ENCODE peak calls at places on chromosome X, in nine cellular contexts. M, J, C, L, F, R, Q, B and I are unnamed samples. For H3K4me1, the result is how much of the 10 kb centered on the place peaks cover.

GRCh38 chrX:74286950-74287349 is 17.0 kb upstream of the ZCCHC13 start:
- DNase-seq in M (peak), J (no peak), C (no peak), L (no peak), F (no peak), R (no peak), Q (no peak), B (no peak), I (no peak)

GRCh38 chrX:114712466-114712865 is 128.6 kb downstream of the HTR2C start:
- DNase-seq in M (no peak), J (no peak), C (no peak), L (no peak), F (no peak), R (no peak), Q (no peak), B (no peak), I (no peak)

GRCh38 chrX:24298191-24298590 is 15.7 kb downstream of the SUPT20HL2 start:
- DNase-seq in M (no peak), J (no peak), C (no peak), L (peak), F (no peak), R (peak), Q (no peak), B (no peak), I (no peak)

GRCh38 chrX:24276011-24276410 is 37.9 kb downstream of the SUPT20HL2 start:
- DNase-seq in M (no peak), J (no peak), C (no peak), L (no peak), F (no peak), R (no peak), Q (no peak), B (no peak), I (no peak)

GRCh38 chrX:7154040-7154597 is 6.2 kb upstream of the PUDP start:
- DNase-seq in M (no peak), J (no peak), C (no peak), L (no peak), F (no peak), R (no peak), Q (no peak), B (no peak), I (no peak)

GRCh38 chrX:105098201-105098600 is 122.3 kb downstream of the TEX13A start:
- DNase-seq in M (no peak), J (no peak), C (no peak), L (no peak), F (no peak), R (no peak), Q (no peak), B (no peak), I (no peak)

GRCh38 chrX:13938053-13938765 is 91.5 kb downstream of the GEMIN8 start:
- DNase-seq in M (peak), J (no peak), C (no peak), L (peak), F (peak), R (peak), Q (peak), B (peak), I (peak)

GRCh38 chrX:17669458-17669857 is 67.8 kb upstream of the SCML1 start:
- DNase-seq in M (no peak), J (no peak), C (no peak), L (no peak), F (no peak), R (no peak), Q (no peak), B (no peak), I (no peak)

GRCh38 chrX:41384041-41384705 is 50.2 kb downstream of the DDX3X start:
- DNase-seq in M (peak), J (peak), C (no peak), L (no peak), F (peak), R (no peak), Q (peak), B (peak), I (peak)

GRCh38 chrX:63657821-63658220 is 127.2 kb downstream of the ARHGEF9 start:
- DNase-seq in M (peak), J (peak), C (no peak), L (no peak), F (peak), R (no peak), Q (no peak), B (no peak), I (peak)

GRCh38 chrX:36087366-36087765 is 167.8 kb downstream of the CFAP47 start:
- DNase-seq in M (no peak), J (no peak), C (no peak), L (no peak), F (no peak), R (no peak), Q (no peak), B (no peak), I (no peak)

GRCh38 chrX:131792356-131792749 is 230.7 kb upstream of the STK26 start:
- DNase-seq in M (no peak), J (peak), C (no peak), L (no peak), F (peak), R (no peak), Q (peak), B (peak), I (no peak)

GRCh38 chrX:45632506-45632905 is 431.8 kb upstream of the DIPK2B start:
- DNase-seq in M (no peak), J (no peak), C (no peak), L (peak), F (no peak), R (peak), Q (no peak), B (peak), I (no peak)

GRCh38 chrX:11137543-11138139 is 26.5 kb downstream of the HCCS start:
- DNase-seq in M (peak), J (no peak), C (no peak), L (no peak), F (no peak), R (no peak), Q (no peak), B (no peak), I (no peak)

DNA sequence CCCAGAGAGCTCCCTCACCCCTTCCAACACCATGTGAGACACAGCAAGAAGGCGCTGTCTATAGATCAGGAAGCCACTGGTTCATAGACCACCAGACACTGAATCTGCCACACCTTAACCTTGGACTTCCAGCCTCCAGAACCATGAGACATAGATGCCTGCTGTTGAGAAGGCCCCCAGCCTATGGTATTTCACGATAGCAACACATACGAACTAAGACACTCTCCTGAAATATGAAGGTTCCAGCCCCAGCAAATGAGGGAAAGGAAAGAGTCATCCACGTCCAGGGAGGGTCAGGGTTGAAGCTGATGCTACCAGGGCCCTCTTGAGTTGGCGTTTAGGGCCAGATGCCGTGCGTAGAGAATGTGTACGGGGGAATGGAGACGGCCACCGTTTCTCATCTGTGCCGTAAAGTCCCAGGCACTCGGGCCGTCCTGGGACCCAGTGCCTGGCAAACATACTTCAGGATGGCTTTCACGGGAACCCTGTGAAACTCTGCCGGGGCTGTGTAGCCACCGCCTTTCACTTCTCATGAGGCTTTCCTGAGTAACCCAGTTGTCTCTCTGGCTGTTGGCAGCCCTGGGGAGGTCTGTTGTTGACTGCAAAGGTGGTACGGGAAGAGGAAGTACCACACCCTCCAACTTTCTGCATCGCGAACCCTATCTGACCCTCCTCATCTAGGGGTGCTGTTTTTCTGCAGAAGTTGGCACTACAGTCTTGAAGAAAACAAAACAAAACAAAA is 17.7 kb upstream of the P2RY8 start:
- DNase-seq in M (no peak), J (peak), C (peak), L (no peak), F (no peak), R (no peak), Q (no peak), B (peak), I (no peak)
- H3K4me1 ChIP-seq in M (under half), J (under half), C (half or more), L (under half), F (under half), R (under half), Q (under half), B (under half), I (under half)

GRCh38 chrX:53714580-53715335 is 28.2 kb upstream of the HUWE1 start:
- DNase-seq in M (peak), J (peak), C (peak), L (no peak), F (no peak), R (peak), Q (peak), B (no peak), I (no peak)
- TF ChIP-seq CTCF in M (no peak), J (no peak), C (no peak), L (no peak), F (no peak), R (peak), Q (no peak), B (peak), I (no peak)

DNA sequence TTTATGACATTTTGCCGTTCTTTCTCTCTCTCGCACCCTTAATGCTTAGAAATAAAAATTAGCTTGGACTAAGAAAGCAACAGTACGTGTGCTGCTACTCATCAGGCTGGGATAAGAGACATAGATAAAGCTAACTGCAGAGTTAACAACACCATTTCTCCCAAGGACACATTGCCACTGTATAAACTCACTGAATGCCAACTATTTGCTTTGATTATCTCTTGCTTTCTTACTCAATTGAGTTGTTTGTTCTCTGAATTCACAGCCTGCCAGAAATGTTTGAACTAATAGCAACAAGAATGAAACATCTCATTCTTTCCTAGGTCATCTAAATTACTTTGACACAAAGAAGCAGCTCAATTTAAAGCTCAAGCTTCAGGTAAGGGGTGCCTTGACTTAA is 34.6 kb downstream of the F8 start:
- DNase-seq in M (no peak), J (no peak), C (no peak), L (no peak), F (no peak), R (no peak), Q (no peak), B (no peak), I (no peak)
- H3K27ac ChIP-seq in M (no peak), J (no peak), C (no peak), L (no peak), F (no peak), R (no peak), Q (no peak), B (no peak), I (no peak)

DNA sequence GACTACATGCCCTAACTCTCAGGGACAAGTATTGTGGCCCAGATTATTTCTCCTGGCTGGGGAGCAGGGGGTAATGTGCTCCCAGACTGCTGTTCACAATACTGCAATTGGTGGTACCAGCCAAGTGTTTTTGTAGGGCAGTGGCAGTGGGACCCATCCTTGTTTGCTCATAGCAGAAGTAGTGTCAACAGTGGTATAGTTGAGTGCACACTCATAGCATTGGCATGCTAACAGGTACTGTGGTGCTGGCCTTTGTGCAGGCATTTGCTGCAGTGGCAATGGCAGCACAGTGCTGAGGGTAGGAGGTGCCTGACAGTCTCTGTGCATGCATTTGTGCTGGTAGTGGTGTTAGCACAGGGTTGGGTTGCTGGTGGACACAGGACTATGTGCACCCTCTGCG is 995.0 kb downstream of the SH3BGRL start:
- DNase-seq in M (no peak), J (no peak), C (no peak), L (no peak), F (no peak), R (no peak), Q (no peak), B (peak), I (no peak)
- H3K4me1 ChIP-seq in M (under half), J (under half), C (under half), L (under half), F (under half), R (under half), Q (under half), B (under half), I (under half)

DNA sequence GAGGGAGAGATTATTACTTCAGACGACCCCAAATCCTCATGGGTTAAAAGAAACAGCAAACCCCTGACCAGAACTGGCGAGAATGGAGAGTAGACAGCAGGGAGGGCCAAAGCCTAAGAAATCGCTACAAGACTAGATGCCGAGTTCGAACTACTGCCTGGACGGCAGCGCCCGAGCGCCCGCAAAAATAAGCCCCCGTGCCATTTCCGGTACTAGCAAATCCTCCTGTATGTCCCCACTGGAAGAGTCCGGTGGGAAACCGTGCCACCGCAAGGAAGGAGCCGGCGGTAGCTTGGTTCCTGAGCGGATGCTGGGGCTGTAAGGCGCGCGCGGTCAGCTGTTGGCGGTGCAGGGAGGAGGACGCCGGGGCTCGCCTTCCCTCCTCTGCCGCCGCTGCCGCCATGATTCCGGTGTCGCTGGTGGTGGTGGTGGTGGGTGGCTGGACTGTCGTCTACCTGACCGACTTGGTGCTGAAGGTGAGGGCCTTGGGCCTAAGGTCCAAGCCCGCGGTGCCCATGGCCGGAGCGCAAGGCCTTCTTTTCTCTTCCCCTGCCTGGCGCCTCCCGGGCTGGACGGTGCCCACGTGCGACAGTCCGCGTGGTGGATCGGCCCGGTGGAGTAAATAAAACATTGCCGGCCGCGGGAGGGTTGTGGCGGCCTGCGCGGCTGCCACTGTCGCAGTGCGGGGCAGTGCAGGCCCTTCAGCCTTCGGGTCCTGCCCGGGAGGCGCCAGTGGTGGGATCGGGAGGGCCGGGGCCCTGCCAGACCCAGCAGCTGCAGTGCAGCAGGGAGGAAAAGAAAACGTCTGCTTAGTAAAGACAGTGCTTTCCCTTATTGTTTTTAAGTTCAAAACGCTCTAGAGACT is at the start of gene MBTPS2:
- DNase-seq in M (peak), J (peak), C (peak), L (peak), F (peak), R (peak), Q (peak), B (peak), I (peak)
- TF ChIP-seq CTCF in M (no peak), J (no peak), C (no peak), L (peak), F (peak), R (peak), Q (no peak), B (no peak), I (no peak)

GRCh38 chrX:148871422-148872152 is 371.2 kb downstream of the AFF2 start:
- DNase-seq in M (peak), J (no peak), C (no peak), L (no peak), F (no peak), R (no peak), Q (no peak), B (no peak), I (no peak)
- H3K27ac ChIP-seq in M (no peak), J (no peak), C (no peak), L (no peak), F (no peak), R (no peak), Q (no peak), B (no peak), I (no peak)

DNA sequence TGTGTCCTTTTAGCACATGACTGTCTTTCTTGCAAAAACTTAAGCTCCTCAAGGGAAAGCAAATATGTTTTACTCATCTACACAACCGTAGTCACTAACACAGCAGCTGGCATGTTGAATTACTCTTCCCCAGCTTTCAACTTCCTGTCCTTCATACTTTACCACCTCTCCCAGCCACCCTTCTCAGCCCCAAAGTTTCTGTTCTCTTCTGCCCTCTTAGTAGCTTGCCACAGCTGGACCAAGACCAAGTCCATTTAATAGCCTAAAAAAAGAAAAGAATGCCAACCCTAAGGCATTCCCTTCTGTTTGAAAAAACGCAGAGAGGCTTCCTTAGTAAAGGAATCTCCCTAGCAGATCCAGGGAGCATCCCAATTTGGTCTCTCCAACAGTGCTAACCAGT is 36.8 kb downstream of the SRPX2 start:
- DNase-seq in M (no peak), J (no peak), C (no peak), L (no peak), F (no peak), R (no peak), Q (no peak), B (no peak), I (no peak)
- H3K4me1 ChIP-seq in M (under half), J (under half), C (under half), L (under half), F (under half), R (under half), Q (under half), B (under half), I (under half)

DNA sequence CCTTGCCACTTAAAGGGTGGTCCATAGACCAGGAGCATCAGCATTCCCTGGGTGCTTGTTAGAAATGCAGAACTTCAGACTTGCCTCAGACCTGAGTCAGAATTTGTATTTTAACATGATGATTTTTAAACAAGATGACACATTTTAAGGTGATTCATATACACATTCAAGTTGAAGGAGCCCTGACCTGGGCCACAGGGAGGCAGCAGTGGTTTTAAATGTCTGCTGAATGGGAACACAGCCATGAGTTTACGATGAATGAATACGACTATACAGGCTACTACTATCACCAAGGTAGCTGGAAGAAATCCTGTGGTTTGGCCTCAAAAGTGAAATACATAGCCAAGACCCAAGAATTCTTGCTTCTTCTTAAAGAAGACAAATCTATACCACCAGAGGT is 2.9 kb downstream of the HDAC8 start:
- DNase-seq in M (peak), J (no peak), C (no peak), L (no peak), F (no peak), R (no peak), Q (no peak), B (no peak), I (no peak)
- TF ChIP-seq CTCF in M (peak), J (no peak), C (no peak), L (no peak), F (no peak), R (no peak), Q (no peak), B (no peak), I (no peak)

GRCh38 chrX:143632625-143633387 is 3.1 kb downstream of the SLITRK4 start:
- DNase-seq in M (peak), J (no peak), C (no peak), L (no peak), F (no peak), R (peak), Q (no peak), B (no peak), I (peak)

GRCh38 chrX:143635915-143636314 is at the start of gene SLITRK4:
- DNase-seq in M (peak), J (no peak), C (no peak), L (peak), F (no peak), R (peak), Q (no peak), B (no peak), I (no peak)

GRCh38 chrX:143633530-143634372 is 2.1 kb downstream of the SLITRK4 start:
- DNase-seq in M (no peak), J (no peak), C (no peak), L (peak), F (peak), R (peak), Q (no peak), B (no peak), I (no peak)

GRCh38 chrX:143634373-143634685 is 1.6 kb downstream of the SLITRK4 start:
- DNase-seq in M (no peak), J (no peak), C (no peak), L (no peak), F (no peak), R (no peak), Q (no peak), B (no peak), I (no peak)

DNA sequence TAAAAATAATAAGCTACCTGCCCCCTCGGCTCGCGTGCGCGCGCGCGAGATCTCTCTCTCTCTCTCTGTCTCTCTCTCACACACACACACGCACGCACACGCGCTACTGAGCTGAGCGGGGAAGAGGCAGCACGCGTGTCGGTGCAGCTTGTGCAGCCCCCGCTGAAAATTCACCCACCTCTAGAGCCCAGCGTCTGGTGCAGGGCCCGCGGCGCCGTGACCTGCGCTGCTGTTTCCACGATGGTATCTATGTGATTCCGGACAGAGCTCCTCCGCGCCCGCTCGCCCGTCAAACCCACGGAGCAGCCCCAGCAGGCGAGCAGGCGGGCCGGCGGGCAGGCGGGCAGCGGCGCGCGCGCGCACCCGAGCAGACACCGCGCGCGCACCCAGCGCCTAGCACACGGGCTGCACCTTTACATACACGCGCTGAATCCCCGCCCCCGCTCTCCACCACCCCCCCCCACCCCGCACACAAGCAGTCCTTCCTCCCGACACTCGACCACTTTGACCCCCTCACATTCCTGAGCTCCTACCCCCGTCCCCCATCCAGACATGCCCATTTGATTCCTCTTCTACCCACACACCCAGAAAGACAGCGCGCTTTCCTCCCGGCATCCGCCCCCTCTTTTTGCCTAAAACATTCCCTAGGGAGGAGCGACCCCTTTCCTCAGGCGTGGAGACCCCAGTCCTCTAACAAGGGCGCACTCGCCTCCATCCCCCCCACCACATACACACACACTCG is 1.0 kb downstream of the SLITRK4 start:
- DNase-seq in M (no peak), J (no peak), C (no peak), L (peak), F (peak), R (peak), Q (no peak), B (no peak), I (no peak)
- H3K27ac ChIP-seq in M (no peak), J (no peak), C (no peak), L (no peak), F (no peak), R (no peak), Q (no peak), B (no peak), I (no peak)